ENCODE peak calls at places on chromosomes 3 and 15, in seven cellular contexts. I, H, Q, L, Y, J and O are unnamed samples.

GRCh38 chr3:178170698-178171535 is 365.3 kb upstream of the KCNMB2 start:
- DNase-seq in I (peak; percentile 57), H (no peak), Q (peak; percentile 75), L (peak; percentile 99), Y (no peak), J (peak; percentile 85), O (peak; percentile 8)

GRCh38 chr15:25176616-25176923 is 221.8 kb downstream of the SNRPN start:
- DNase-seq in I (peak; percentile 3), H (no peak), Q (no peak), L (no peak), Y (no peak), J (no peak), O (no peak)

GRCh38 chr3:64392001-64392400 is 166.7 kb upstream of the PRICKLE2 start:
- DNase-seq in I (peak; percentile 8), H (no peak), Q (no peak), L (no peak), Y (no peak), J (peak; percentile 67), O (no peak)

GRCh38 chr3:67561995-67562394 is 92.4 kb downstream of the SUCLG2 start:
- DNase-seq in I (no peak), H (no peak), Q (peak; percentile 2), L (no peak), Y (no peak), J (no peak), O (no peak)

GRCh38 chr15:99981223-99981647 is 248.0 kb upstream of the LYSMD4 start:
- DNase-seq in I (no peak), H (no peak), Q (no peak), L (no peak), Y (no peak), J (no peak), O (peak; percentile 15)

GRCh38 chr3:17489139-17489538 is 253.3 kb downstream of the TBC1D5 start:
- DNase-seq in I (no peak), H (no peak), Q (peak; percentile 47), L (peak; percentile 70), Y (no peak), J (no peak), O (no peak)

GRCh38 chr15:96693990-96694517 is 363.6 kb downstream of the NR2F2 start:
- DNase-seq in I (no peak), H (no peak), Q (no peak), L (no peak), Y (no peak), J (no peak), O (no peak)

GRCh38 chr15:96802870-96803269 is 472.4 kb downstream of the NR2F2 start:
- DNase-seq in I (no peak), H (no peak), Q (no peak), L (no peak), Y (no peak), J (no peak), O (no peak)

GRCh38 chr3:161305095-161305991 is 66.0 kb downstream of the SPTSSB start:
- DNase-seq in I (peak; percentile 59), H (no peak), Q (peak; percentile 11), L (peak; percentile 29), Y (no peak), J (peak; percentile 22), O (peak; percentile 49)

GRCh38 chr3:65277788-65278187 is 590.0 kb upstream of the ADAMTS9 start:
- DNase-seq in I (no peak), H (no peak), Q (no peak), L (no peak), Y (no peak), J (no peak), O (no peak)

GRCh38 chr15:41281236-41281635 is 50.2 kb downstream of the CHP1 start:
- DNase-seq in I (peak; percentile 69), H (no peak), Q (peak; percentile 79), L (peak; percentile 92), Y (no peak), J (peak; percentile 88), O (no peak)